ENCODE peak calls at places on chromosomes 16 and 17, in six cellular contexts. One of them, this sample, is unnamed.

GRCh38 chr16:58094026-58094425 is 35.2 kb downstream of the CFAP20 start:
- DNase-seq in A549: no peak
- DNase-seq in epithelial cell of esophagus: no peak
- DNase-seq in tibial nerve: no peak
- DNase-seq in left ventricle myocardium inferior: no peak
- DNase-seq in thoracic aorta: no peak
- DNase-seq in this sample: no peak

GRCh38 chr17:41535764-41536481 is 7.8 kb upstream of the KRT19 start:
- DNase-seq in A549: no peak
- DNase-seq in epithelial cell of esophagus: peak
- DNase-seq in tibial nerve: no peak
- DNase-seq in left ventricle myocardium inferior: no peak
- DNase-seq in thoracic aorta: no peak
- DNase-seq in this sample: no peak

GRCh38 chr16:80259289-80259805 is 281.4 kb upstream of the DYNLRB2 start:
- DNase-seq in A549: no peak
- DNase-seq in epithelial cell of esophagus: no peak
- DNase-seq in tibial nerve: no peak
- DNase-seq in left ventricle myocardium inferior: no peak
- DNase-seq in thoracic aorta: no peak
- DNase-seq in this sample: no peak

GRCh38 chr17:63543822-63544420 is 6.4 kb upstream of the DCAF7 start:
- DNase-seq in A549: no peak
- DNase-seq in epithelial cell of esophagus: no peak
- DNase-seq in tibial nerve: no peak
- DNase-seq in left ventricle myocardium inferior: no peak
- DNase-seq in thoracic aorta: no peak
- DNase-seq in this sample: no peak

GRCh38 chr16:79928142-79928735 is 327.7 kb upstream of the MAF start:
- DNase-seq in A549: no peak
- DNase-seq in epithelial cell of esophagus: no peak
- DNase-seq in tibial nerve: no peak
- DNase-seq in left ventricle myocardium inferior: no peak
- DNase-seq in thoracic aorta: no peak
- DNase-seq in this sample: peak

GRCh38 chr17:75024686-75025397 is 12.4 kb downstream of the MRPL58 start:
- DNase-seq in A549: no peak
- DNase-seq in epithelial cell of esophagus: no peak
- DNase-seq in tibial nerve: no peak
- DNase-seq in left ventricle myocardium inferior: no peak
- DNase-seq in thoracic aorta: no peak
- DNase-seq in this sample: peak

GRCh38 chr17:3773511-3773910 is 27.5 kb downstream of the ITGAE start:
- DNase-seq in A549: no peak
- DNase-seq in epithelial cell of esophagus: peak
- DNase-seq in tibial nerve: no peak
- DNase-seq in left ventricle myocardium inferior: no peak
- DNase-seq in thoracic aorta: no peak
- DNase-seq in this sample: no peak

GRCh38 chr16:23571895-23572294 is 14.4 kb downstream of the UBFD1 start:
- DNase-seq in A549: no peak
- DNase-seq in epithelial cell of esophagus: no peak
- DNase-seq in tibial nerve: no peak
- DNase-seq in left ventricle myocardium inferior: no peak
- DNase-seq in thoracic aorta: no peak
- DNase-seq in this sample: no peak

GRCh38 chr17:61926831-61927210 is 961 bp downstream of the INTS2 start:
- DNase-seq in A549: no peak
- DNase-seq in epithelial cell of esophagus: no peak
- DNase-seq in tibial nerve: no peak
- DNase-seq in left ventricle myocardium inferior: no peak
- DNase-seq in thoracic aorta: no peak
- DNase-seq in this sample: no peak

GRCh38 chr17:65557349-65558310 is 3.8 kb downstream of the AXIN2 start:
- DNase-seq in A549: peak
- DNase-seq in epithelial cell of esophagus: no peak
- DNase-seq in tibial nerve: no peak
- DNase-seq in left ventricle myocardium inferior: no peak
- DNase-seq in thoracic aorta: no peak
- DNase-seq in this sample: no peak

GRCh38 chr16:11178424-11178823 is 77.6 kb downstream of the SOCS1 start:
- DNase-seq in A549: no peak
- DNase-seq in epithelial cell of esophagus: no peak
- DNase-seq in tibial nerve: no peak
- DNase-seq in left ventricle myocardium inferior: no peak
- DNase-seq in thoracic aorta: no peak
- DNase-seq in this sample: no peak

GRCh38 chr16:65117701-65118448 is 4.0 kb downstream of the CDH11 start:
- DNase-seq in A549: peak
- DNase-seq in epithelial cell of esophagus: peak
- DNase-seq in tibial nerve: peak
- DNase-seq in left ventricle myocardium inferior: peak
- DNase-seq in thoracic aorta: no peak
- DNase-seq in this sample: peak

GRCh38 chr17:75084039-75084660 is 3.6 kb upstream of the SLC16A5 start:
- DNase-seq in A549: no peak
- DNase-seq in epithelial cell of esophagus: no peak
- DNase-seq in tibial nerve: no peak
- DNase-seq in left ventricle myocardium inferior: no peak
- DNase-seq in thoracic aorta: no peak
- DNase-seq in this sample: no peak

GRCh38 chr16:49876716-49877129 is 20.8 kb upstream of the ZNF423 start:
- DNase-seq in A549: peak
- DNase-seq in epithelial cell of esophagus: no peak
- DNase-seq in tibial nerve: no peak
- DNase-seq in left ventricle myocardium inferior: peak
- DNase-seq in thoracic aorta: no peak
- DNase-seq in this sample: peak

GRCh38 chr17:60685437-60685836 is 7.8 kb downstream of the BCAS3 start:
- DNase-seq in A549: no peak
- DNase-seq in epithelial cell of esophagus: no peak
- DNase-seq in tibial nerve: no peak
- DNase-seq in left ventricle myocardium inferior: no peak
- DNase-seq in thoracic aorta: no peak
- DNase-seq in this sample: no peak

GRCh38 chr17:68512967-68513474 is 791 bp downstream of the PRKAR1A start:
- DNase-seq in A549: peak
- DNase-seq in epithelial cell of esophagus: peak
- DNase-seq in tibial nerve: peak
- DNase-seq in left ventricle myocardium inferior: no peak
- DNase-seq in thoracic aorta: no peak
- DNase-seq in this sample: peak

GRCh38 chr16:1366060-1366711 is 14.5 kb downstream of the GNPTG start:
- DNase-seq in A549: no peak
- DNase-seq in epithelial cell of esophagus: no peak
- DNase-seq in tibial nerve: no peak
- DNase-seq in left ventricle myocardium inferior: no peak
- DNase-seq in thoracic aorta: no peak
- DNase-seq in this sample: no peak

GRCh38 chr17:17300624-17301568 is 2.3 kb upstream of the NT5M start:
- DNase-seq in A549: peak
- DNase-seq in epithelial cell of esophagus: peak
- DNase-seq in tibial nerve: no peak
- DNase-seq in left ventricle myocardium inferior: peak
- DNase-seq in thoracic aorta: no peak
- DNase-seq in this sample: peak

GRCh38 chr16:85369741-85370528 is 243.2 kb upstream of the GSE1 start:
- DNase-seq in A549: peak
- DNase-seq in epithelial cell of esophagus: peak
- DNase-seq in tibial nerve: peak
- DNase-seq in left ventricle myocardium inferior: peak
- DNase-seq in thoracic aorta: peak
- DNase-seq in this sample: peak

GRCh38 chr17:43823350-43824084 is 9.4 kb downstream of the MPP3 start:
- DNase-seq in A549: no peak
- DNase-seq in epithelial cell of esophagus: no peak
- DNase-seq in tibial nerve: no peak
- DNase-seq in left ventricle myocardium inferior: peak
- DNase-seq in thoracic aorta: no peak
- DNase-seq in this sample: peak

GRCh38 chr16:75580-76501 is 2.2 kb upstream of the MPG start:
- DNase-seq in A549: no peak
- DNase-seq in epithelial cell of esophagus: peak
- DNase-seq in tibial nerve: peak
- DNase-seq in left ventricle myocardium inferior: peak
- DNase-seq in thoracic aorta: no peak
- DNase-seq in this sample: peak
- TF ChIP-seq CTCF in A549: no peak
- TF ChIP-seq CTCF in epithelial cell of esophagus: no peak
- TF ChIP-seq CTCF in tibial nerve: no peak
- TF ChIP-seq CTCF in left ventricle myocardium inferior: peak
- TF ChIP-seq CTCF in thoracic aorta: peak
- TF ChIP-seq CTCF in this sample: no peak

DNA sequence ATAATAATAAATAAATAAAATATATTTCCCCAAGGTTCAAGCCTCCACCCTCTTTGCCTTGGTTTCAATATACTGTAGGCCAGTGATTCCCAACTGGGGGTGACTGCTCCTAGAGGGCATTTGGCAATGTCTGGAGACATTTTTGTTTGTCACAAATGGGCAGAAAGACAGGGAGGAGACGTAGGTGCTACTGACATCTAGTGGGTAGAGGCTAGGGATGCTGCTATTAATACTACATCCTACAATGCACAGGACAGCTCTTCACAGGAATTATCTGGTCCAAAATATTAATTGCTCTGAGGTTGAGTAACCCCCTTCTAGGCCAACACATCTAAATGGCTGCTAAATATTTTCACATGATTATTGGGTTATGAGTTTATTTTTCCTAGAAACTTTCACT is 12.8 kb upstream of the PRR14 start:
- DNase-seq in A549: peak
- DNase-seq in epithelial cell of esophagus: peak
- DNase-seq in tibial nerve: no peak
- DNase-seq in left ventricle myocardium inferior: no peak
- DNase-seq in thoracic aorta: no peak
- DNase-seq in this sample: no peak
- TF ChIP-seq CTCF in A549: peak
- TF ChIP-seq CTCF in epithelial cell of esophagus: peak
- TF ChIP-seq CTCF in tibial nerve: no peak
- TF ChIP-seq CTCF in left ventricle myocardium inferior: peak
- TF ChIP-seq CTCF in thoracic aorta: no peak
- TF ChIP-seq CTCF in this sample: no peak

GRCh38 chr16:70715860-70716357 is 30.1 kb upstream of the MTSS2 start:
- DNase-seq in A549: no peak
- DNase-seq in epithelial cell of esophagus: no peak
- DNase-seq in tibial nerve: no peak
- DNase-seq in left ventricle myocardium inferior: no peak
- DNase-seq in thoracic aorta: no peak
- DNase-seq in this sample: peak

GRCh38 chr16:70713781-70714180 is 27.9 kb upstream of the MTSS2 start:
- DNase-seq in A549: no peak
- DNase-seq in epithelial cell of esophagus: no peak
- DNase-seq in tibial nerve: no peak
- DNase-seq in left ventricle myocardium inferior: no peak
- DNase-seq in thoracic aorta: no peak
- DNase-seq in this sample: no peak

GRCh38 chr16:70714526-70715112 is 28.8 kb upstream of the MTSS2 start:
- DNase-seq in A549: no peak
- DNase-seq in epithelial cell of esophagus: no peak
- DNase-seq in tibial nerve: no peak
- DNase-seq in left ventricle myocardium inferior: no peak
- DNase-seq in thoracic aorta: no peak
- DNase-seq in this sample: no peak

GRCh38 chr16:70717065-70717464 is 31.2 kb upstream of the MTSS2 start:
- DNase-seq in A549: no peak
- DNase-seq in epithelial cell of esophagus: no peak
- DNase-seq in tibial nerve: no peak
- DNase-seq in left ventricle myocardium inferior: no peak
- DNase-seq in thoracic aorta: no peak
- DNase-seq in this sample: no peak

DNA sequence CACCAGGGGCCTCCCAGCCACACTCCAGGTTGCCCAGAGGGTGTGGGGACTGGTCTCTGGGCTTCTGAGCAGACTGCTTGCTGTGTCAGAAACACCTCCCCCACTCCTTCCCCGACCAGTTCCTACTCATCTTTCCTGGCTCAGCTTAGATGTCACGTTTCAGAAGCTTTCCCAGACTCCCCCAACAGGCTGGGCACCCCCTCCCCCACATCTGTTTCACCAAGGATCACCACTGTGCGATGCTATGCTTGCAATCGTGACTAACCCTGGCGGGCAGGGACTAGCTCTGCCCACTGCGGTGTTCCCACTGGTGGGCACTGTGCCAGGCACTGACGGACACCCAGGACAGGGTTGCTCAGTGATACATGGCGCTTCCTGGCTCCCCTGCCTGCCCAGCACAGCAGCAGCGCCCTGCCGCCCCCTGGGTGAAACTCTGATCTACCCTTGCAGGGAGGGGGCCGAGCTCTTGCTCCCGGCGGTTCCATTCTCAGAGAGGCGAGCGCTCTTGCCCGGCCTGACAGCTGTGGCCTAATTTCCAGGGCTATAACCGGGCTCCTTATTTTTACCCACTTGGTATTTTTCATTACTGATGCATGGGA is 29.4 kb upstream of the MTSS2 start:
- DNase-seq in A549: peak
- DNase-seq in epithelial cell of esophagus: peak
- DNase-seq in tibial nerve: no peak
- DNase-seq in left ventricle myocardium inferior: peak
- DNase-seq in thoracic aorta: peak
- DNase-seq in this sample: peak
- TF ChIP-seq CTCF in A549: no peak
- TF ChIP-seq CTCF in epithelial cell of esophagus: peak
- TF ChIP-seq CTCF in tibial nerve: no peak
- TF ChIP-seq CTCF in left ventricle myocardium inferior: peak
- TF ChIP-seq CTCF in thoracic aorta: peak
- TF ChIP-seq CTCF in this sample: no peak

GRCh38 chr17:32482568-32483320 is 4.0 kb upstream of the CDK5R1 start:
- DNase-seq in A549: no peak
- DNase-seq in epithelial cell of esophagus: no peak
- DNase-seq in tibial nerve: no peak
- DNase-seq in left ventricle myocardium inferior: no peak
- DNase-seq in thoracic aorta: no peak
- DNase-seq in this sample: no peak

GRCh38 chr17:32481193-32481592 is 5.6 kb upstream of the CDK5R1 start:
- DNase-seq in A549: no peak
- DNase-seq in epithelial cell of esophagus: no peak
- DNase-seq in tibial nerve: no peak
- DNase-seq in left ventricle myocardium inferior: no peak
- DNase-seq in thoracic aorta: no peak
- DNase-seq in this sample: no peak

GRCh38 chr17:32479074-32479617 is 7.6 kb upstream of the CDK5R1 start:
- DNase-seq in A549: no peak
- DNase-seq in epithelial cell of esophagus: no peak
- DNase-seq in tibial nerve: no peak
- DNase-seq in left ventricle myocardium inferior: no peak
- DNase-seq in thoracic aorta: no peak
- DNase-seq in this sample: no peak

GRCh38 chr17:32475258-32475657 is 11.5 kb upstream of the CDK5R1 start:
- DNase-seq in A549: no peak
- DNase-seq in epithelial cell of esophagus: no peak
- DNase-seq in tibial nerve: no peak
- DNase-seq in left ventricle myocardium inferior: no peak
- DNase-seq in thoracic aorta: no peak
- DNase-seq in this sample: no peak

DNA sequence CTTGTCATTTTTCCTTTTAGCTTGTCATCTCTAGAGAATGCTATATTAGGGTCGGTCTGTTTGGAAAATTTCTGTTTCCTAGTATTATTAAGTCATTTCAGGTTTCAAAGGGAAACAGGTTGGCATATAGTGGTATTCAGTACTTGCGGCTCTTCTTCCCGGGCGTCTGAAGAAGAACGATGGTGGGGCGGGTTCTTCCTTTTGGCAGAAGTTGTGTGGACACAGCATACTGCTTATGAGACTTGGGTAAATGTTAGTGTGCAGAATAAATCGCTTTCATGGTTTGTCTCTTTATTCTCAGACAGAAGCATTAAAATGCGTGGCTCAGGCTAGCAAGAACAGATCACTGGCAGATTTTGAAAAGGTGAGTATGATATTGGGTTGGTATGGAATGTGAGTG is 9.6 kb upstream of the CDK5R1 start:
- DNase-seq in A549: no peak
- DNase-seq in epithelial cell of esophagus: no peak
- DNase-seq in tibial nerve: no peak
- DNase-seq in left ventricle myocardium inferior: no peak
- DNase-seq in thoracic aorta: no peak
- DNase-seq in this sample: no peak
- TF ChIP-seq CTCF in A549: no peak
- TF ChIP-seq CTCF in epithelial cell of esophagus: no peak
- TF ChIP-seq CTCF in tibial nerve: no peak
- TF ChIP-seq CTCF in left ventricle myocardium inferior: no peak
- TF ChIP-seq CTCF in thoracic aorta: no peak
- TF ChIP-seq CTCF in this sample: no peak

This sample was measured in testis.